ENCODE peak calls at places on chromosomes 12 and 14, in seven cellular contexts. One of them, this sample, is unnamed. For H3K36me3 and H3K4me1, the result is how much of the 10 kb centered on the place peaks cover.

GRCh38 chr12:12372946-12373722 is 16.3 kb downstream of the BORCS5 start:
- DNase-seq in cardiac muscle cell: no peak
- DNase-seq in left lung: no peak
- DNase-seq in psoas muscle: no peak
- DNase-seq in gastrocnemius medialis: no peak
- DNase-seq in NT2/D1: no peak
- DNase-seq in mucosa of descending colon: peak
- DNase-seq in this sample: no peak

GRCh38 chr12:110271015-110271414 is 10.0 kb upstream of the ATP2A2 start:
- DNase-seq in cardiac muscle cell: no peak
- DNase-seq in left lung: no peak
- DNase-seq in psoas muscle: no peak
- DNase-seq in gastrocnemius medialis: no peak
- DNase-seq in NT2/D1: no peak
- DNase-seq in mucosa of descending colon: no peak
- DNase-seq in this sample: no peak

GRCh38 chr12:6039894-6040601 is 84.4 kb downstream of the VWF start:
- DNase-seq in cardiac muscle cell: peak
- DNase-seq in left lung: no peak
- DNase-seq in psoas muscle: no peak
- DNase-seq in gastrocnemius medialis: peak
- DNase-seq in NT2/D1: peak
- DNase-seq in mucosa of descending colon: peak
- DNase-seq in this sample: no peak

GRCh38 chr12:108773798-108774788 is 42.8 kb upstream of the CORO1C start:
- DNase-seq in cardiac muscle cell: peak
- DNase-seq in left lung: peak
- DNase-seq in psoas muscle: peak
- DNase-seq in gastrocnemius medialis: peak
- DNase-seq in NT2/D1: no peak
- DNase-seq in mucosa of descending colon: peak
- DNase-seq in this sample: peak

GRCh38 chr12:69972136-69972535 is 147.1 kb downstream of the MYRFL start:
- DNase-seq in cardiac muscle cell: no peak
- DNase-seq in left lung: no peak
- DNase-seq in psoas muscle: no peak
- DNase-seq in gastrocnemius medialis: no peak
- DNase-seq in NT2/D1: no peak
- DNase-seq in mucosa of descending colon: no peak
- DNase-seq in this sample: no peak

GRCh38 chr12:116015525-116015924 is 262.0 kb downstream of the MED13L start:
- DNase-seq in cardiac muscle cell: peak
- DNase-seq in left lung: no peak
- DNase-seq in psoas muscle: no peak
- DNase-seq in gastrocnemius medialis: no peak
- DNase-seq in NT2/D1: no peak
- DNase-seq in mucosa of descending colon: no peak
- DNase-seq in this sample: no peak

GRCh38 chr12:67826946-67827719 is 162.1 kb upstream of the IFNG-AS1 start:
- DNase-seq in cardiac muscle cell: peak
- DNase-seq in left lung: no peak
- DNase-seq in psoas muscle: no peak
- DNase-seq in gastrocnemius medialis: no peak
- DNase-seq in NT2/D1: no peak
- DNase-seq in mucosa of descending colon: peak
- DNase-seq in this sample: no peak

GRCh38 chr12:22321018-22321605 is 13.4 kb downstream of the ST8SIA1 start:
- DNase-seq in cardiac muscle cell: no peak
- DNase-seq in left lung: no peak
- DNase-seq in psoas muscle: no peak
- DNase-seq in gastrocnemius medialis: no peak
- DNase-seq in NT2/D1: no peak
- DNase-seq in mucosa of descending colon: no peak
- DNase-seq in this sample: no peak

GRCh38 chr14:50658203-50658602 is 9.9 kb downstream of the SAV1 start:
- DNase-seq in cardiac muscle cell: peak
- DNase-seq in left lung: no peak
- DNase-seq in psoas muscle: no peak
- DNase-seq in gastrocnemius medialis: no peak
- DNase-seq in NT2/D1: no peak
- DNase-seq in mucosa of descending colon: no peak
- DNase-seq in this sample: no peak

GRCh38 chr14:43894534-43894933 is 612.5 kb downstream of the FSCB start:
- DNase-seq in cardiac muscle cell: peak
- DNase-seq in left lung: no peak
- DNase-seq in psoas muscle: no peak
- DNase-seq in gastrocnemius medialis: no peak
- DNase-seq in NT2/D1: no peak
- DNase-seq in mucosa of descending colon: no peak
- DNase-seq in this sample: no peak

GRCh38 chr12:70366581-70367267 is 634 bp downstream of the KCNMB4 start:
- DNase-seq in cardiac muscle cell: peak
- DNase-seq in left lung: peak
- DNase-seq in psoas muscle: peak
- DNase-seq in gastrocnemius medialis: no peak
- DNase-seq in NT2/D1: no peak
- DNase-seq in mucosa of descending colon: peak
- DNase-seq in this sample: no peak

GRCh38 chr12:64864319-64864718 is 39.9 kb downstream of the TBC1D30 start:
- DNase-seq in cardiac muscle cell: no peak
- DNase-seq in left lung: no peak
- DNase-seq in psoas muscle: no peak
- DNase-seq in gastrocnemius medialis: no peak
- DNase-seq in NT2/D1: no peak
- DNase-seq in mucosa of descending colon: no peak
- DNase-seq in this sample: no peak

GRCh38 chr14:22487941-22488340 is 101.1 kb downstream of the DAD1 start:
- DNase-seq in cardiac muscle cell: no peak
- DNase-seq in left lung: no peak
- DNase-seq in psoas muscle: no peak
- DNase-seq in gastrocnemius medialis: no peak
- DNase-seq in NT2/D1: no peak
- DNase-seq in mucosa of descending colon: no peak
- DNase-seq in this sample: no peak

GRCh38 chr14:70257526-70257925 is 68.8 kb upstream of the SLC8A3 start:
- DNase-seq in cardiac muscle cell: peak
- DNase-seq in left lung: no peak
- DNase-seq in psoas muscle: no peak
- DNase-seq in gastrocnemius medialis: no peak
- DNase-seq in NT2/D1: no peak
- DNase-seq in mucosa of descending colon: peak
- DNase-seq in this sample: no peak

GRCh38 chr12:33427071-33427470 is 12.5 kb downstream of the SYT10 start:
- DNase-seq in cardiac muscle cell: no peak
- DNase-seq in left lung: no peak
- DNase-seq in psoas muscle: no peak
- DNase-seq in gastrocnemius medialis: no peak
- DNase-seq in NT2/D1: peak
- DNase-seq in mucosa of descending colon: no peak
- DNase-seq in this sample: no peak

GRCh38 chr12:42666671-42667243 is 77.2 kb upstream of the PRICKLE1 start:
- DNase-seq in cardiac muscle cell: no peak
- DNase-seq in left lung: no peak
- DNase-seq in psoas muscle: no peak
- DNase-seq in gastrocnemius medialis: no peak
- DNase-seq in NT2/D1: no peak
- DNase-seq in mucosa of descending colon: no peak
- DNase-seq in this sample: no peak

GRCh38 chr14:90641111-90642010 is 174.9 kb downstream of the TTC7B start:
- DNase-seq in cardiac muscle cell: no peak
- DNase-seq in left lung: no peak
- DNase-seq in psoas muscle: no peak
- DNase-seq in gastrocnemius medialis: no peak
- DNase-seq in NT2/D1: no peak
- DNase-seq in mucosa of descending colon: no peak
- DNase-seq in this sample: no peak

GRCh38 chr12:3976351-3976938 is 103.2 kb upstream of the PARP11 start:
- DNase-seq in cardiac muscle cell: no peak
- DNase-seq in left lung: no peak
- DNase-seq in psoas muscle: no peak
- DNase-seq in gastrocnemius medialis: no peak
- DNase-seq in NT2/D1: no peak
- DNase-seq in mucosa of descending colon: no peak
- DNase-seq in this sample: no peak

GRCh38 chr12:123940627-123940966 is 32.0 kb downstream of the CCDC92 start:
- DNase-seq in cardiac muscle cell: no peak
- DNase-seq in left lung: no peak
- DNase-seq in psoas muscle: no peak
- DNase-seq in gastrocnemius medialis: no peak
- DNase-seq in NT2/D1: no peak
- DNase-seq in mucosa of descending colon: no peak
- DNase-seq in this sample: no peak
- H3K36me3 ChIP-seq in cardiac muscle cell: under half
- H3K36me3 ChIP-seq in left lung: half or more
- H3K36me3 ChIP-seq in psoas muscle: under half
- H3K36me3 ChIP-seq in gastrocnemius medialis: half or more
- H3K36me3 ChIP-seq in NT2/D1: under half
- H3K36me3 ChIP-seq in mucosa of descending colon: under half
- H3K36me3 ChIP-seq in this sample: under half

GRCh38 chr14:61876362-61877049 is 114.3 kb downstream of the SNAPC1 start:
- DNase-seq in cardiac muscle cell: no peak
- DNase-seq in left lung: no peak
- DNase-seq in psoas muscle: no peak
- DNase-seq in gastrocnemius medialis: no peak
- DNase-seq in NT2/D1: no peak
- DNase-seq in mucosa of descending colon: no peak
- DNase-seq in this sample: no peak

GRCh38 chr14:61877050-61877390 is 114.8 kb downstream of the SNAPC1 start:
- DNase-seq in cardiac muscle cell: no peak
- DNase-seq in left lung: no peak
- DNase-seq in psoas muscle: no peak
- DNase-seq in gastrocnemius medialis: no peak
- DNase-seq in NT2/D1: no peak
- DNase-seq in mucosa of descending colon: no peak
- DNase-seq in this sample: no peak

GRCh38 chr14:61877768-61878167 is 115.5 kb downstream of the SNAPC1 start:
- DNase-seq in cardiac muscle cell: no peak
- DNase-seq in left lung: no peak
- DNase-seq in psoas muscle: no peak
- DNase-seq in gastrocnemius medialis: no peak
- DNase-seq in NT2/D1: no peak
- DNase-seq in mucosa of descending colon: no peak
- DNase-seq in this sample: no peak

GRCh38 chr14:61872452-61872851 is 110.2 kb downstream of the SNAPC1 start:
- DNase-seq in cardiac muscle cell: no peak
- DNase-seq in left lung: no peak
- DNase-seq in psoas muscle: no peak
- DNase-seq in gastrocnemius medialis: no peak
- DNase-seq in NT2/D1: no peak
- DNase-seq in mucosa of descending colon: no peak
- DNase-seq in this sample: no peak

DNA sequence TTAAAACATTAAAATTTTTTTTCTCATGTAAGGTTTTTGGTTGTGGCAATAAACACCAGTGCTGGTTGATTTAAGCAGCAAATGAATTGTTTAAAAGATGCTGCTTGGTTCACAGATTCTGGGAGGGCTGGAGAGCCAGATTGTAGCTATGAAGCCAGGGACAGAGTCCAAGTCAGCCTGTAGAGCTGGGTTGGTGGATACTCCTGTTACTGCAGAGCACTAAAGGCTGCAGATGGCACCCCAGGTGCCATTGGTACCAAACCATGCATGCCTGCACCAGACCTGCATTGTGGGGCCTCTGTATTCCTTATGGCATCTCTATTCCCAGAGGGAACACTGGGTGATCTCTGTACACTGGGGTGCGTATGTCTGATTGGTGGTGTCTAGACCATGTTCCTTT is 113.3 kb downstream of the SNAPC1 start:
- DNase-seq in cardiac muscle cell: no peak
- DNase-seq in left lung: no peak
- DNase-seq in psoas muscle: no peak
- DNase-seq in gastrocnemius medialis: no peak
- DNase-seq in NT2/D1: no peak
- DNase-seq in mucosa of descending colon: no peak
- DNase-seq in this sample: no peak
- H3K4me1 ChIP-seq in cardiac muscle cell: under half
- H3K4me1 ChIP-seq in left lung: under half
- H3K4me1 ChIP-seq in psoas muscle: under half
- H3K4me1 ChIP-seq in gastrocnemius medialis: under half
- H3K4me1 ChIP-seq in NT2/D1: under half
- H3K4me1 ChIP-seq in mucosa of descending colon: under half
- H3K4me1 ChIP-seq in this sample: under half

GRCh38 chr14:75769047-75769685 is 108.1 kb downstream of the TTLL5 start:
- DNase-seq in cardiac muscle cell: no peak
- DNase-seq in left lung: no peak
- DNase-seq in psoas muscle: no peak
- DNase-seq in gastrocnemius medialis: no peak
- DNase-seq in NT2/D1: no peak
- DNase-seq in mucosa of descending colon: no peak
- DNase-seq in this sample: no peak

GRCh38 chr14:75770635-75771034 is 109.6 kb downstream of the TTLL5 start:
- DNase-seq in cardiac muscle cell: no peak
- DNase-seq in left lung: no peak
- DNase-seq in psoas muscle: no peak
- DNase-seq in gastrocnemius medialis: no peak
- DNase-seq in NT2/D1: no peak
- DNase-seq in mucosa of descending colon: no peak
- DNase-seq in this sample: no peak

GRCh38 chr14:75771614-75772013 is 110.6 kb downstream of the TTLL5 start:
- DNase-seq in cardiac muscle cell: no peak
- DNase-seq in left lung: no peak
- DNase-seq in psoas muscle: no peak
- DNase-seq in gastrocnemius medialis: no peak
- DNase-seq in NT2/D1: no peak
- DNase-seq in mucosa of descending colon: no peak
- DNase-seq in this sample: no peak
- H3K36me3 ChIP-seq in cardiac muscle cell: under half
- H3K36me3 ChIP-seq in left lung: under half
- H3K36me3 ChIP-seq in psoas muscle: under half
- H3K36me3 ChIP-seq in gastrocnemius medialis: under half
- H3K36me3 ChIP-seq in NT2/D1: under half
- H3K36me3 ChIP-seq in mucosa of descending colon: under half
- H3K36me3 ChIP-seq in this sample: under half

GRCh38 chr14:100018054-100018453 is 47.2 kb upstream of the EVL start:
- DNase-seq in cardiac muscle cell: no peak
- DNase-seq in left lung: no peak
- DNase-seq in psoas muscle: no peak
- DNase-seq in gastrocnemius medialis: no peak
- DNase-seq in NT2/D1: no peak
- DNase-seq in mucosa of descending colon: no peak
- DNase-seq in this sample: no peak

GRCh38 chr14:100018482-100018881 is 46.7 kb upstream of the EVL start:
- DNase-seq in cardiac muscle cell: no peak
- DNase-seq in left lung: no peak
- DNase-seq in psoas muscle: no peak
- DNase-seq in gastrocnemius medialis: no peak
- DNase-seq in NT2/D1: no peak
- DNase-seq in mucosa of descending colon: no peak
- DNase-seq in this sample: no peak

GRCh38 chr14:100015251-100015655 is 50.0 kb upstream of the EVL start:
- DNase-seq in cardiac muscle cell: no peak
- DNase-seq in left lung: no peak
- DNase-seq in psoas muscle: no peak
- DNase-seq in gastrocnemius medialis: no peak
- DNase-seq in NT2/D1: no peak
- DNase-seq in mucosa of descending colon: no peak
- DNase-seq in this sample: no peak

GRCh38 chr14:100019156-100019882 is 45.9 kb upstream of the EVL start:
- DNase-seq in cardiac muscle cell: peak
- DNase-seq in left lung: no peak
- DNase-seq in psoas muscle: no peak
- DNase-seq in gastrocnemius medialis: no peak
- DNase-seq in NT2/D1: no peak
- DNase-seq in mucosa of descending colon: no peak
- DNase-seq in this sample: no peak

GRCh38 chr14:100017578-100017977 is 47.6 kb upstream of the EVL start:
- DNase-seq in cardiac muscle cell: peak
- DNase-seq in left lung: no peak
- DNase-seq in psoas muscle: no peak
- DNase-seq in gastrocnemius medialis: no peak
- DNase-seq in NT2/D1: no peak
- DNase-seq in mucosa of descending colon: no peak
- DNase-seq in this sample: no peak
- H3K4me1 ChIP-seq in cardiac muscle cell: under half
- H3K4me1 ChIP-seq in left lung: under half
- H3K4me1 ChIP-seq in psoas muscle: under half
- H3K4me1 ChIP-seq in gastrocnemius medialis: under half
- H3K4me1 ChIP-seq in NT2/D1: under half
- H3K4me1 ChIP-seq in mucosa of descending colon: under half
- H3K4me1 ChIP-seq in this sample: under half

This sample was measured in thoracic aorta.